ENCODE peak calls at places on chromosomes 7 and 10, in seven cellular contexts. S is pancreas; U is astrocyte; M is mesendoderm; W is CD4-positive, alpha-beta T cell; Z is left ventricle myocardium inferior; G is psoas muscle. Q is an unnamed sample.

GRCh38 chr10:18140149-18140956 is at the start of gene CACNB2:
- DNase-seq in S (peak), G (peak), W (no peak), U (peak), Z (peak), M (peak), Q (peak)

GRCh38 chr10:34760606-34761005 is 54.5 kb downstream of the PARD3 start:
- DNase-seq in Z (peak), M (peak), W (no peak), G (peak), U (peak), S (no peak), Q (no peak)

GRCh38 chr10:13382759-13383753 is 35.0 kb upstream of the SEPHS1 start:
- DNase-seq in G (no peak), M (no peak), Z (no peak), U (no peak), W (no peak), S (peak), Q (no peak)

GRCh38 chr10:5089869-5090268 is 4.3 kb upstream of the AKR1C3 start:
- DNase-seq in S (no peak), U (no peak), W (no peak), Z (no peak), G (no peak), M (peak), Q (no peak)

GRCh38 chr7:39700932-39701331 is 77.6 kb downstream of the RALA start:
- DNase-seq in S (no peak), M (no peak), U (no peak), W (no peak), G (no peak), Z (peak), Q (no peak)

GRCh38 chr7:27961255-27961654 is 219.3 kb downstream of the JAZF1 start:
- DNase-seq in Z (no peak), S (no peak), W (no peak), M (no peak), U (peak), G (no peak), Q (no peak)

GRCh38 chr10:62818426-62819011 is 2.4 kb upstream of the EGR2 start:
- DNase-seq in U (no peak), W (no peak), Z (no peak), S (peak), M (peak), G (peak), Q (peak)

GRCh38 chr7:13846386-13846785 is 143.1 kb downstream of the ETV1 start:
- DNase-seq in S (no peak), Z (no peak), G (no peak), W (no peak), U (no peak), M (no peak), Q (no peak)

GRCh38 chr10:6919077-6919476 is 339.0 kb upstream of the PRKCQ start:
- DNase-seq in Z (no peak), S (no peak), W (no peak), U (no peak), M (no peak), G (no peak), Q (no peak)

GRCh38 chr10:22321831-22322662 is 1.1 kb downstream of the BMI1 start:
- DNase-seq in S (peak), M (no peak), W (no peak), Z (no peak), G (peak), U (peak), Q (peak)

GRCh38 chr10:95405655-95406054 is 114.9 kb upstream of the PDLIM1 start:
- DNase-seq in G (no peak), Z (no peak), S (no peak), U (no peak), W (no peak), M (no peak), Q (no peak)

GRCh38 chr10:75367098-75367497 is 34.5 kb downstream of the ZNF503 start:
- DNase-seq in G (no peak), M (no peak), Z (no peak), W (no peak), U (peak), S (no peak), Q (no peak)

GRCh38 chr10:110694820-110695219 is 50.7 kb downstream of the RBM20 start:
- DNase-seq in S (no peak), U (no peak), G (no peak), W (no peak), M (no peak), Z (no peak), Q (no peak)

GRCh38 chr10:110016037-110016436 is 8.3 kb downstream of the ADD3 start:
- DNase-seq in W (no peak), Z (no peak), M (peak), S (no peak), G (no peak), U (no peak), Q (no peak)

GRCh38 chr7:30510124-30511074 is 5.8 kb upstream of the GGCT start:
- DNase-seq in G (no peak), U (peak), Z (no peak), S (no peak), M (peak), W (no peak), Q (no peak)

GRCh38 chr10:45602082-45602730 is 70.4 kb downstream of the ZFAND4 start:
- DNase-seq in M (no peak), W (no peak), U (peak), S (no peak), Z (no peak), G (no peak), Q (no peak)

GRCh38 chr7:120164-120555 is 72.2 kb upstream of the FAM20C start:
- DNase-seq in G (no peak), Z (no peak), W (no peak), U (no peak), S (no peak), M (no peak), Q (no peak)

GRCh38 chr7:143882611-143883078 is 19.3 kb downstream of the TCAF1 start:
- DNase-seq in M (peak), Z (peak), W (no peak), U (peak), G (peak), S (peak), Q (peak)
- H3K27ac ChIP-seq in M (no peak), Z (peak), W (no peak), U (peak), G (peak), S (peak), Q (peak)

DNA sequence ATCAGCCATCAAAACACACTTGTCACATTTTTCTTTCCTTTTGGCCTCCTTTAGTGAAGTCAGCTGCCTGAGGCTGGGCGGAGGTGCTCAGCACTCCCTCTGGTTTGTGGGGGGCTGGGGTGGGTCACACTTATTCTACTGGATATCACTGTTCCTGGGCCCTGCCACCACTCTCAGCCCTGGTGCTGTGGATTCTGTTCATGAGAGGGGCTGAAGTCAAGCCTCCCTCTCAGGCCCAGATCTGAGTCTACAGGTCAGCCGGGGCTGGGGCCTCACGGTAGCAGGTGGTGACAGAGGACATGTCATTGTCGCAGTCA is 180.8 kb upstream of the TNS3 start:
- DNase-seq in W (no peak), S (no peak), M (no peak), U (no peak), Z (no peak), G (no peak), Q (no peak)
- H3K27ac ChIP-seq in W (no peak), S (peak), M (no peak), U (peak), Z (no peak), G (no peak), Q (no peak)

GRCh38 chr7:138549082-138549481 is 89.0 kb downstream of the TRIM24 start:
- DNase-seq in W (no peak), Z (no peak), S (no peak), M (no peak), G (no peak), U (no peak), Q (no peak)
- H3K27ac ChIP-seq in W (no peak), Z (no peak), S (no peak), M (no peak), G (no peak), U (no peak), Q (no peak)

DNA sequence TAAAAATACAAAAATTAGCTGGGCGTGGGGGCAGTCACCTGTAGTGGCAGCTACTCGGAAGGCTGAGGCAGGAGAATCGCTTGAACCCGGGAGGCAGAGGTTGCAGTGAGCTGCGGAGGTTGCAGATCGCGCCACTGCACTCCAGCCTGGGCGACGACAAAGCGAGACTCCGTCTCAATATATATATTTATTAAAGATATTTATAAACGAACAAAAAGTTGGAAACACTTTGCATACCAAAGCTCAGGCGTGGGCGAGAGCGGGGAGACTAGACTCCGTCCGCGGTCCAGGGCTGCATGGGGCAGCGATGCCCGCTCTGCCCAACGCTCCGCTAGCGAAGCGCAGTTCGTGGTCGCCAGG is 7.9 kb upstream of the CRYGN start:
- DNase-seq in G (peak), M (no peak), U (no peak), Z (no peak), W (no peak), S (no peak), Q (no peak)
- H3K27ac ChIP-seq in G (no peak), M (no peak), U (no peak), Z (no peak), W (no peak), S (no peak), Q (no peak)